ENCODE peak calls at places on chromosomes 13 and 19, in seven cellular contexts. J is EL; W is natural killer cell; F is activated naive CD4-positive, alpha-beta T cell treated with anti-CD3 and anti-CD28 coated beads, Interleukin-2, amount 10 ng/mL, durations not matched to agents 7 days and 5 days; T is stimulated activated CD4-positive, alpha-beta T cell treated with anti-CD3 and anti-CD28 coated beads, TNF-alpha, amount 100 ng/mL, for 48 hours; R is T-helper 17 cell; S is NCI-H146. P is an unnamed sample.

GRCh38 chr19:5585461-5586299 is 17.9 kb upstream of the TINCR start:
- DNase-seq in J (no peak), W (no peak), F (peak; percentile 33), T (no peak), R (peak; percentile 62), S (no peak), P (no peak)

GRCh38 chr19:2433854-2434253 is 6.5 kb upstream of the TIMM13 start:
- DNase-seq in J (no peak), W (no peak), F (no peak), T (no peak), R (no peak), S (no peak), P (no peak)

GRCh38 chr13:25217023-25217909 is 45.2 kb upstream of the AMER2 start:
- DNase-seq in J (peak; percentile 58), W (no peak), F (no peak), T (no peak), R (no peak), S (no peak), P (no peak)

GRCh38 chr13:94598281-94598680 is 2.3 kb upstream of the TGDS start:
- DNase-seq in J (peak; percentile 16), W (no peak), F (no peak), T (no peak), R (no peak), S (no peak), P (no peak)

GRCh38 chr13:39133781-39134180 is 95.5 kb downstream of the NHLRC3 start:
- DNase-seq in J (no peak), W (no peak), F (no peak), T (no peak), R (no peak), S (no peak), P (no peak)

GRCh38 chr19:14145381-14145780 is 9.0 kb upstream of the ASF1B start:
- DNase-seq in J (no peak), W (no peak), F (no peak), T (no peak), R (no peak), S (no peak), P (no peak)

GRCh38 chr13:107099661-107100060 is 531.7 kb upstream of the ARGLU1 start:
- DNase-seq in J (peak; percentile 64), W (no peak), F (no peak), T (no peak), R (no peak), S (no peak), P (no peak)

GRCh38 chr13:106753241-106753640 is 185.3 kb upstream of the ARGLU1 start:
- DNase-seq in J (no peak), W (no peak), F (no peak), T (no peak), R (no peak), S (no peak), P (no peak)

GRCh38 chr19:14686411-14686810 is 3.4 kb upstream of the ZNF333 start:
- DNase-seq in J (no peak), W (no peak), F (peak; percentile 37), T (peak; percentile 5), R (no peak), S (peak; percentile 20), P (no peak)

GRCh38 chr13:87035538-87035937 is 635.6 kb upstream of the SLITRK5 start:
- DNase-seq in J (no peak), W (no peak), F (no peak), T (no peak), R (no peak), S (no peak), P (no peak)

GRCh38 chr19:10797541-10798256 is 38.3 kb downstream of the TMED1 start:
- DNase-seq in J (no peak), W (peak; percentile 96), F (peak; percentile 88), T (peak; percentile 85), R (peak; percentile 80), S (no peak), P (peak; percentile 76)

GRCh38 chr19:1063909-1064660 is 2.9 kb upstream of the ARHGAP45 start:
- DNase-seq in J (no peak), W (no peak), F (peak; percentile 22), T (no peak), R (no peak), S (peak; percentile 32), P (no peak)

GRCh38 chr19:49387936-49388372 is at the start of gene KASH5:
- DNase-seq in J (peak; percentile 15), W (peak; percentile 86), F (peak; percentile 92), T (peak; percentile 88), R (peak; percentile 65), S (peak; percentile 56), P (peak; percentile 58)

GRCh38 chr13:25329706-25330105 is 28.3 kb downstream of the NUP58 start:
- DNase-seq in J (peak; percentile 55), W (no peak), F (no peak), T (no peak), R (no peak), S (no peak), P (no peak)

GRCh38 chr19:58563034-58563573 is 4.7 kb upstream of the UBE2M start:
- DNase-seq in J (no peak), W (no peak), F (peak; percentile 51), T (no peak), R (no peak), S (no peak), P (no peak)

GRCh38 chr13:51848674-51849073 is 3.7 kb upstream of the TMEM272 start:
- DNase-seq in J (peak; percentile 57), W (no peak), F (no peak), T (no peak), R (no peak), S (no peak), P (no peak)

GRCh38 chr19:6682607-6683128 is 12.7 kb upstream of the TNFSF14 start:
- DNase-seq in J (no peak), W (no peak), F (no peak), T (no peak), R (no peak), S (no peak), P (no peak)

GRCh38 chr19:6736917-6737283 is 480 bp downstream of the GPR108 start:
- DNase-seq in J (no peak), W (no peak), F (no peak), T (no peak), R (no peak), S (no peak), P (no peak)

GRCh38 chr19:52343548-52343947 is 7.5 kb downstream of the ZNF610 start:
- DNase-seq in J (peak; percentile 27), W (peak; percentile 45), F (peak; percentile 64), T (peak; percentile 21), R (peak; percentile 34), S (peak; percentile 85), P (peak; percentile 34)

GRCh38 chr13:26978081-26978860 is 193.3 kb downstream of the USP12 start:
- DNase-seq in J (no peak), W (no peak), F (no peak), T (no peak), R (no peak), S (no peak), P (no peak)

GRCh38 chr13:38045278-38046048 is 175.9 kb upstream of the TRPC4 start:
- DNase-seq in J (peak; percentile 64), W (no peak), F (no peak), T (no peak), R (no peak), S (peak; percentile 52), P (no peak)

GRCh38 chr13:28613562-28613961 is 45.4 kb upstream of the POMP start:
- DNase-seq in J (no peak), W (no peak), F (no peak), T (no peak), R (no peak), S (no peak), P (no peak)

GRCh38 chr13:70923863-70924752 is 815.9 kb upstream of the KLHL1 start:
- DNase-seq in J (no peak), W (no peak), F (no peak), T (no peak), R (no peak), S (no peak), P (no peak)

GRCh38 chr19:7104783-7105447 is 35.4 kb downstream of the ZNF557 start:
- DNase-seq in J (no peak), W (no peak), F (no peak), T (no peak), R (no peak), S (no peak), P (no peak)

GRCh38 chr19:10390652-10391286 is 10.4 kb upstream of the TYK2 start:
- DNase-seq in J (peak; percentile 67), W (peak; percentile 55), F (peak; percentile 81), T (peak; percentile 48), R (peak; percentile 49), S (peak; percentile 68), P (peak; percentile 58)

GRCh38 chr19:58480481-58480830 is 4.3 kb downstream of the ZNF446 start:
- DNase-seq in J (no peak), W (no peak), F (no peak), T (no peak), R (no peak), S (no peak), P (no peak)

GRCh38 chr13:40063743-40064142 is 408.3 kb downstream of the COG6 start:
- DNase-seq in J (no peak), W (no peak), F (no peak), T (no peak), R (no peak), S (peak; percentile 10), P (no peak)

GRCh38 chr13:100423375-100423774 is 165.2 kb downstream of the GGACT start:
- DNase-seq in J (peak; percentile 7), W (no peak), F (no peak), T (no peak), R (no peak), S (no peak), P (no peak)

GRCh38 chr13:98571955-98572662 is 4.8 kb downstream of the STK24 start:
- DNase-seq in J (peak; percentile 55), W (no peak), F (peak; percentile 36), T (no peak), R (no peak), S (peak; percentile 73), P (no peak)

GRCh38 chr19:44722131-44723121 is 23.5 kb downstream of the CEACAM16 start:
- DNase-seq in J (no peak), W (no peak), F (no peak), T (no peak), R (no peak), S (no peak), P (no peak)

GRCh38 chr19:46361915-46362314 is 15.0 kb downstream of the PPP5C start:
- DNase-seq in J (no peak), W (no peak), F (no peak), T (no peak), R (no peak), S (no peak), P (no peak)

GRCh38 chr19:16197188-16197621 is 506 bp upstream of the AP1M1 start:
- DNase-seq in J (peak; percentile 89), W (no peak), F (no peak), T (no peak), R (no peak), S (no peak), P (no peak)

GRCh38 chr19:52670046-52670445 is 31.9 kb upstream of the ZNF83 start:
- DNase-seq in J (no peak), W (no peak), F (no peak), T (no peak), R (no peak), S (no peak), P (no peak)

P was measured in effector CD4-positive, alpha-beta T cell.